ENCODE peak calls at places on chromosomes 4 and X, in five cellular contexts. F is skeletal muscle cell; H is bronchial epithelial cell; I is CD8-positive, alpha-beta T cell; Q is neural progenitor cell. L is an unnamed sample.

GRCh38 chrX:36407886-36408285 is 488.4 kb downstream of the CFAP47 start:
- DNase-seq in Q (no peak), H (no peak), F (no peak), I (no peak), L (no peak)

GRCh38 chrX:24838624-24839023 is 144.9 kb downstream of the POLA1 start:
- DNase-seq in Q (peak), H (peak), F (no peak), I (no peak), L (no peak)

GRCh38 chr4:56220261-56220660 is 167.0 kb downstream of the AASDH start:
- DNase-seq in F (peak), H (no peak), I (no peak), Q (peak), L (no peak)

GRCh38 chr4:40887690-40888089 is 137.9 kb downstream of the NSUN7 start:
- DNase-seq in F (peak), H (no peak), I (no peak), Q (no peak), L (peak)

GRCh38 chr4:168710353-168710946 is 213.6 kb downstream of the PALLD start:
- DNase-seq in Q (peak), H (peak), I (no peak), F (no peak), L (no peak)

GRCh38 chrX:131792789-131793462 is 230.2 kb upstream of the STK26 start:
- DNase-seq in I (no peak), H (no peak), F (no peak), Q (no peak), L (peak)

GRCh38 chr4:161929966-161930365 is 233.8 kb downstream of the FSTL5 start:
- DNase-seq in I (no peak), F (peak), Q (no peak), H (no peak), L (no peak)

GRCh38 chrX:38335382-38335781 is 8.1 kb upstream of the RPGR start:
- DNase-seq in Q (no peak), I (no peak), H (no peak), F (no peak), L (no peak)

GRCh38 chr4:104436542-104436941 is 58.2 kb downstream of the CXXC4 start:
- DNase-seq in Q (no peak), F (no peak), H (no peak), I (no peak), L (no peak)

GRCh38 chrX:116009348-116009747 is 161.2 kb upstream of the AGTR2 start:
- DNase-seq in F (no peak), Q (no peak), H (no peak), I (no peak), L (no peak)

GRCh38 chrX:103413981-103414380 is 37.6 kb downstream of the BEX3 start:
- DNase-seq in Q (no peak), H (no peak), F (no peak), I (no peak), L (no peak)

GRCh38 chrX:1222511-1223252 is 10.2 kb upstream of the CRLF2 start:
- DNase-seq in F (no peak), H (peak), I (no peak), Q (no peak), L (no peak)

GRCh38 chr4:47837582-47838294 is at the start of gene CORIN:
- DNase-seq in F (no peak), I (no peak), Q (peak), H (no peak), L (no peak)

GRCh38 chrX:77431227-77431626 is 16.0 kb upstream of the FGF16 start:
- DNase-seq in F (peak), I (no peak), H (no peak), Q (no peak), L (no peak)

GRCh38 chr4:110914791-110915190 is 291.9 kb upstream of the PITX2 start:
- DNase-seq in H (no peak), I (no peak), Q (no peak), F (no peak), L (no peak)

GRCh38 chrX:41922694-41923171 is 621 bp downstream of the CASK start:
- DNase-seq in F (no peak), Q (peak), H (no peak), I (no peak), L (no peak)

GRCh38 chrX:13747836-13748235 is 13.3 kb downstream of the OFD1 start:
- DNase-seq in Q (peak), I (no peak), H (peak), F (no peak), L (no peak)

GRCh38 chr4:7034262-7035081 is 8.7 kb upstream of the TADA2B start:
- DNase-seq in F (no peak), Q (peak), H (peak), I (no peak), L (peak)

GRCh38 chr4:123616970-123617392 is 220.4 kb downstream of the SPRY1 start:
- DNase-seq in I (peak), Q (peak), H (no peak), F (no peak), L (peak)

GRCh38 chr4:102730968-102731533 is 29.7 kb downstream of the MANBA start:
- DNase-seq in F (no peak), H (no peak), I (no peak), Q (peak), L (no peak)

GRCh38 chr4:135464311-135464710 is 1262.7 kb upstream of the PABPC4L start:
- DNase-seq in H (no peak), F (no peak), Q (no peak), I (no peak), L (no peak)

GRCh38 chr4:184544711-184545409 is 70.5 kb upstream of the IRF2 start:
- DNase-seq in Q (no peak), I (no peak), H (no peak), F (no peak), L (no peak)

GRCh38 chr4:185878633-185879032 is 66.6 kb upstream of the SORBS2 start:
- DNase-seq in H (no peak), F (no peak), Q (no peak), I (no peak), L (no peak)

GRCh38 chrX:74449322-74449936 is 28.1 kb downstream of the SLC16A2 start:
- DNase-seq in I (no peak), H (peak), F (no peak), Q (no peak), L (no peak)

GRCh38 chr4:91113130-91113706 is 986.0 kb downstream of the CCSER1 start:
- DNase-seq in Q (peak), I (no peak), H (peak), F (no peak), L (no peak)

GRCh38 chr4:105966046-105966445 is 70.8 kb downstream of the NPNT start:
- DNase-seq in Q (no peak), I (no peak), H (peak), F (peak), L (no peak)

GRCh38 chr4:86338989-86339388 is 20.9 kb downstream of the MAPK10 start:
- DNase-seq in H (peak), F (peak), I (no peak), Q (no peak), L (no peak)

GRCh38 chr4:87306056-87306455 is 16.6 kb downstream of the HSD17B13 start:
- DNase-seq in I (no peak), H (no peak), Q (no peak), F (no peak), L (no peak)

GRCh38 chr4:183185018-183185417 is 86.0 kb downstream of the WWC2 start:
- DNase-seq in Q (no peak), H (no peak), I (no peak), F (no peak), L (no peak)
- H3K4me3 ChIP-seq in Q (no peak), H (no peak), I (no peak), F (no peak), L (no peak)

DNA sequence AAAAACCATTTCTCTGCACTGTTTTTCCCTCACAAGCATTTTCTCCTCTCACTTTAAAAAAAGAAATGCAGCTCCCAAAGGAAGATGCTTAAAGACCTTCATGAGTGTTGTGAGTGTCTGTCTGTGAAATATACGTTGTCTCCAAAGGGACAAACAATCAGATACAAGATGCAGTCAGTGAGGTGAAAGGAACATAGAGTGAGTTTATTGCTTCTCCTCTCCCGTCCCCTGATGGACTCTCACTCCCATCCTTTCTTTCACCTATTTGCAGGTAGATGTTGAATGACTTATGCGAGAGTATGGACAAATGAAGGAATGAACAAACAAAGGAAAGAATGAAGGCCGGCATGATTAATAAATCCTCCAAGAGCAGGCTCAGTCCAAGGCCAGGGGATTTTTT is 561.2 kb upstream of the DIPK2B start:
- DNase-seq in I (no peak), Q (no peak), F (no peak), H (no peak), L (no peak)
- H3K4me3 ChIP-seq in I (no peak), Q (no peak), F (no peak), H (no peak), L (no peak)

DNA sequence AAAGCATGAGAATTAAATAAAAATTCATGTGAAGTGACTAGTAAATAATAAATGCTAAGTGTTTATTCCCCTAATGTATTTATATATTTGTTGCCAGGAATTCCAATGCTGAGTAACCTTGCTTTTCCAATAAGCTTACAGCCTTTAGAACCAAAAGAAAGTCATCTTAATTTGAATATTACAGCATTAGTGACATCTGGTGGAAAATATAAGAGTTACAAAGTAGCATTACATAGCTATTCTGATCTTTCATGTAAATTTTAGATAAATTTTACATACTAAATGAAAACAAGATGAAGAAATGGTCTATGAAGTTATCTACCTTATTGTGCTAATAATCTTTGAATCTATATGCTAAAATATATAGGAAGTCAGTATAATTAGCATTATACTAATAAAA is 10.4 kb downstream of the MAD2L1 start:
- DNase-seq in H (peak), I (no peak), Q (no peak), F (no peak), L (no peak)
- H3K4me3 ChIP-seq in H (no peak), I (no peak), Q (no peak), F (no peak), L (no peak)

DNA sequence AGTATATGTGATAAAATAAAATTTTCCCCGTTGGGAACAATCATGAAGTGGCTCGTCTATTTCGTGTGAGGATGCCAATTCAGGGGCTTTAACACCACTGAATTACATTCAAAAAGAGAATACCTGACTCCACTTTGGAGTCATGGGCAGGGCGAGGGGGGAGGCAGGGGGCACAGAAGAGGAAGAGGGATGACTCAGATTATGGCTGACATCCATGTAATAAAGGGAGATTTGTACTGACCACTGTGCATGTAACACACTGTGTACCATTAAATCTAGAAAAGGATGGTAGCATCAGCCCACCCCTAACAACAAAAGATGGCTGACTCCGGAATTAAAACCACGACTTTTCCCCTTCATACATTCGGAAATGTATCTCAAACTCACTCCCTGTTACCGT is 1.3 kb downstream of the SLC9A7 start:
- DNase-seq in H (peak), F (no peak), Q (no peak), I (no peak), L (no peak)
- H3K4me3 ChIP-seq in H (no peak), F (peak), Q (no peak), I (no peak), L (no peak)

GRCh38 chr4:55079451-55080173 is 45.8 kb downstream of the KDR start:
- DNase-seq in Q (no peak), F (no peak), I (no peak), H (no peak), L (no peak)

GRCh38 chr4:55080174-55080865 is 45.1 kb downstream of the KDR start:
- DNase-seq in H (no peak), F (peak), Q (no peak), I (no peak), L (no peak)

GRCh38 chr4:55077577-55077976 is 47.8 kb downstream of the KDR start:
- DNase-seq in H (no peak), F (no peak), Q (no peak), I (no peak), L (no peak)

GRCh38 chr4:55075823-55076418 is 49.5 kb downstream of the KDR start:
- DNase-seq in F (no peak), I (no peak), H (no peak), Q (peak), L (no peak)

GRCh38 chr4:55078987-55079386 is 46.4 kb downstream of the KDR start:
- DNase-seq in F (peak), H (no peak), I (no peak), Q (peak), L (no peak)
- H3K4me3 ChIP-seq in F (no peak), H (no peak), I (no peak), Q (no peak), L (no peak)

DNA sequence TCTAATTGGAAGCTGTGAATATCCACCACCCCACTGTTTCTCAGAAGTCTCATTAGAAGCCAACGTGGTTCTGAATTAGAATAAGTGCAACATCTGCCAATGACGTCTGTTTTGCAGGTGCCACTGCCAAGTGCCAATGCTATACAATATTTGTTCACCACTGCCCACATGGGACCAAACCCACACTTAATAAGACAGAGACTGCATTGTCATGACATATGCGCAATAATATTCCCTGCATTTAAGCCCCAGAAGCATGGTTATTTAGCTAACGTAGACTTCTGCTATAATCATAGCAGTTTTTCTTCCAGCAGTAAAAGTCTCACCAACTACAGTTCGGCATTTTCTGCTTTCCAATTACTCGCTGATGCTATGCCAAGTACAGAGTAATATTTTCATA is 262.5 kb upstream of the PCDH18 start:
- DNase-seq in Q (no peak), H (no peak), I (no peak), F (peak), L (no peak)
- H3K4me3 ChIP-seq in Q (no peak), H (no peak), I (no peak), F (no peak), L (no peak)